ENCODE peak calls at places on chromosomes 11 and 22, in six cellular contexts. One of them, this sample, is unnamed.

GRCh38 chr22:40668611-40669390 is 10.5 kb upstream of the MCHR1 start:
- DNase-seq in GM23338: peak
- DNase-seq in K562: peak
- DNase-seq in HepG2: peak
- DNase-seq in SK-N-SH: no peak
- DNase-seq in HCT116: peak
- DNase-seq in this sample: no peak

GRCh38 chr11:75429902-75430691 is 2.9 kb downstream of the KLHL35 start:
- DNase-seq in GM23338: peak
- DNase-seq in K562: no peak
- DNase-seq in HepG2: no peak
- DNase-seq in SK-N-SH: peak
- DNase-seq in HCT116: no peak
- DNase-seq in this sample: peak

GRCh38 chr11:89612111-89612510 is 98.0 kb upstream of the TRIM77 start:
- DNase-seq in GM23338: no peak
- DNase-seq in K562: no peak
- DNase-seq in HepG2: no peak
- DNase-seq in SK-N-SH: no peak
- DNase-seq in HCT116: no peak
- DNase-seq in this sample: no peak

GRCh38 chr11:14443642-14444041 is 56.0 kb downstream of the COPB1 start:
- DNase-seq in GM23338: no peak
- DNase-seq in K562: no peak
- DNase-seq in HepG2: peak
- DNase-seq in SK-N-SH: peak
- DNase-seq in HCT116: no peak
- DNase-seq in this sample: no peak

GRCh38 chr11:132101861-132102260 is 731.4 kb downstream of the NTM start:
- DNase-seq in GM23338: no peak
- DNase-seq in K562: no peak
- DNase-seq in HepG2: no peak
- DNase-seq in SK-N-SH: no peak
- DNase-seq in HCT116: no peak
- DNase-seq in this sample: no peak

GRCh38 chr22:33274214-33274828 is 216.1 kb upstream of the SYN3 start:
- DNase-seq in GM23338: peak
- DNase-seq in K562: peak
- DNase-seq in HepG2: peak
- DNase-seq in SK-N-SH: no peak
- DNase-seq in HCT116: no peak
- DNase-seq in this sample: peak

GRCh38 chr11:17722000-17722643 is 2.8 kb downstream of the MYOD1 start:
- DNase-seq in GM23338: peak
- DNase-seq in K562: peak
- DNase-seq in HepG2: no peak
- DNase-seq in SK-N-SH: peak
- DNase-seq in HCT116: peak
- DNase-seq in this sample: no peak

GRCh38 chr22:46547179-46547882 is 9.9 kb upstream of the CELSR1 start:
- DNase-seq in GM23338: no peak
- DNase-seq in K562: no peak
- DNase-seq in HepG2: no peak
- DNase-seq in SK-N-SH: no peak
- DNase-seq in HCT116: no peak
- DNase-seq in this sample: no peak

GRCh38 chr11:100827934-100828661 is 141.0 kb downstream of the ARHGAP42 start:
- DNase-seq in GM23338: peak
- DNase-seq in K562: no peak
- DNase-seq in HepG2: peak
- DNase-seq in SK-N-SH: no peak
- DNase-seq in HCT116: peak
- DNase-seq in this sample: no peak

GRCh38 chr22:28801845-28802594 is 1.7 kb upstream of the XBP1 start:
- DNase-seq in GM23338: peak
- DNase-seq in K562: peak
- DNase-seq in HepG2: peak
- DNase-seq in SK-N-SH: no peak
- DNase-seq in HCT116: no peak
- DNase-seq in this sample: peak

GRCh38 chr11:76329084-76329648 is 51.8 kb downstream of the THAP12 start:
- DNase-seq in GM23338: peak
- DNase-seq in K562: no peak
- DNase-seq in HepG2: peak
- DNase-seq in SK-N-SH: no peak
- DNase-seq in HCT116: peak
- DNase-seq in this sample: no peak

GRCh38 chr11:3905080-3905953 is 49.9 kb downstream of the STIM1 start:
- DNase-seq in GM23338: peak
- DNase-seq in K562: peak
- DNase-seq in HepG2: peak
- DNase-seq in SK-N-SH: no peak
- DNase-seq in HCT116: peak
- DNase-seq in this sample: peak

GRCh38 chr22:39454385-39454871 is 2.4 kb upstream of the MGAT3 start:
- DNase-seq in GM23338: no peak
- DNase-seq in K562: no peak
- DNase-seq in HepG2: no peak
- DNase-seq in SK-N-SH: no peak
- DNase-seq in HCT116: no peak
- DNase-seq in this sample: no peak

DNA sequence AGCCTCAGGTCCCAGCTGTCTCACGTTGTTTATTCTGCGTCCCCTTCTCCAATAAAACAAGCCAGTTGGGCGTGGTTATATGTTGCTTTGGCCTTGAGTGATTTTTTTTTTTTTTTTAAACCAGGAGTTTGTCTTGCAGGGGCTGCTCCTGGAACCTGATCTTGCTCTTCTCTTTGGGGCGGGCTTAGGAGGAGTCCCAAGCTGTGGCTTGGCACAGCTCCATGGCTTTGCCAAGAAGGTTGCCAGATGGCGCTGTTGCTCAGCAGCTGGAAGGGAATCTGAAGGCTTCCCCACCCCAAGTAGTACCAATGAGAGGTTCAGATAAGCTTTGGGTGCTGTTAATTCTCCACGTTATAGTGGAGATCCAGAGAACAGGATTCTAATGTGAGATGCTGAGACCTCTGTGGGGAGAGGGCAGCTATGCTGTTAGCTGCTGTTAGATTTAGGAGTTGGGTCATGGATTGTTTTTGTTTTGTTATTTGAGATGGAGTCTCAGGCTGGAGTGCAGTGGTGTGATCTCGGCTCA is 2.0 kb upstream of the FERMT3 start:
- DNase-seq in GM23338: peak
- DNase-seq in K562: peak
- DNase-seq in HepG2: peak
- DNase-seq in SK-N-SH: peak
- DNase-seq in HCT116: peak
- DNase-seq in this sample: peak
- TF ChIP-seq POLR2AphosphoS5 in GM23338: no peak
- TF ChIP-seq POLR2AphosphoS5 in K562: peak
- TF ChIP-seq POLR2AphosphoS5 in HepG2: no peak
- TF ChIP-seq POLR2AphosphoS5 in SK-N-SH: peak
- TF ChIP-seq POLR2AphosphoS5 in HCT116: peak
- TF ChIP-seq POLR2AphosphoS5 in this sample: peak

GRCh38 chr22:43992331-43992821 is 31.7 kb upstream of the PARVB start:
- DNase-seq in GM23338: no peak
- DNase-seq in K562: no peak
- DNase-seq in HepG2: no peak
- DNase-seq in SK-N-SH: peak
- DNase-seq in HCT116: no peak
- DNase-seq in this sample: no peak
- TF ChIP-seq REST in GM23338: no peak
- TF ChIP-seq REST in K562: no peak
- TF ChIP-seq REST in HepG2: no peak
- TF ChIP-seq REST in SK-N-SH: no peak
- TF ChIP-seq REST in HCT116: no peak
- TF ChIP-seq REST in this sample: no peak

DNA sequence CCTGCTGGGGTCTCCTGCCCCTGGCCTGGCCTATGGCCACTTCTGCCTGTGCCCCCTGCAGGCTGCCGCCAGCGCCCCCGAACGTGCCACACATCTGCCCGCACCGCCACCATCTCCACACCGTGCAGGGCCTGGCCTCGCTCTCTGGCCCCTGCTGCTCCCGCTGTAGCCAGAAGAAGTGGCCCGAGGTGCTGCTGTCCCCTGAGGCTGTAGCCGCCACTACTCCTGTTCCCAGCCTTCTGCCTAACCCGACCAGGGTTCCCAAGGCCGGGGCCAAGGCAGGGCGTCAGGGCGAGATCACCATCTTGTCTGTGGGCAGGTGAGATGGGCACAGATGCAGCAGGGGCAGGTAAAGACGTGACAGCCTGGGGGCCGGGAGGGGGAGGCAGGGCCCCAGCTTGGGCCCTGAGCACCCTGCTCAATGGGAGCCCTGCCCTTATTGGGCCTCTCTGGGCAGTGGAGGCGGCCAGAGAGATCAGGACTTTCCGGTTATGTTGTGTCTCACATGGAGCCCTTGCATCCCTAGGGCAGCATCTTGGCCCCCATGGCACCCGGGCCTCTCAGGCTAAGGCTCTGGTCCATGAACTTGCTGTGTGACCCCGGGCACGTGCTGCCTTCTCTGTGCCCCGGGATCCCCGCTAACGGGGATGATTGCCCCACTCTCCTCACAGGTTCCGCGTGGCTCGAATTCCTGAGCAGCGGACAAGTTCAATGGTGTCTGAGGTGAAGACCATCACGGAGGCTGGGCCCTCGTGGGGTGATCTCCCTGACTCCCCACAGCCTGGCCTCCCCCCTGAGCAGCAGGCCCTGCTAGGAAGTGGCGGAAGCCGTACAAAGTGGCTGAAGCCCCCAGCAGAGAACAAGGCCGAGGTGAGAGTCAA is 18.5 kb downstream of the RELT start:
- DNase-seq in GM23338: no peak
- DNase-seq in K562: no peak
- DNase-seq in HepG2: no peak
- DNase-seq in SK-N-SH: no peak
- DNase-seq in HCT116: no peak
- DNase-seq in this sample: no peak
- TF ChIP-seq POLR2AphosphoS5 in GM23338: no peak
- TF ChIP-seq POLR2AphosphoS5 in K562: no peak
- TF ChIP-seq POLR2AphosphoS5 in HepG2: no peak
- TF ChIP-seq POLR2AphosphoS5 in SK-N-SH: no peak
- TF ChIP-seq POLR2AphosphoS5 in HCT116: no peak
- TF ChIP-seq POLR2AphosphoS5 in this sample: no peak

GRCh38 chr22:35835998-35836691 is 118.5 kb downstream of the APOL5 start:
- DNase-seq in GM23338: peak
- DNase-seq in K562: no peak
- DNase-seq in HepG2: peak
- DNase-seq in SK-N-SH: peak
- DNase-seq in HCT116: peak
- DNase-seq in this sample: no peak
- TF ChIP-seq REST in GM23338: no peak
- TF ChIP-seq REST in K562: no peak
- TF ChIP-seq REST in HepG2: no peak
- TF ChIP-seq REST in SK-N-SH: peak
- TF ChIP-seq REST in HCT116: no peak
- TF ChIP-seq REST in this sample: no peak

GRCh38 chr11:2779981-2780849 is 80.4 kb upstream of the KCNQ1OT1 start:
- DNase-seq in GM23338: no peak
- DNase-seq in K562: peak
- DNase-seq in HepG2: peak
- DNase-seq in SK-N-SH: peak
- DNase-seq in HCT116: no peak
- DNase-seq in this sample: no peak

GRCh38 chr11:2783536-2784082 is 83.8 kb upstream of the KCNQ1OT1 start:
- DNase-seq in GM23338: no peak
- DNase-seq in K562: no peak
- DNase-seq in HepG2: no peak
- DNase-seq in SK-N-SH: no peak
- DNase-seq in HCT116: no peak
- DNase-seq in this sample: no peak

GRCh38 chr11:2780850-2781412 is 81.1 kb upstream of the KCNQ1OT1 start:
- DNase-seq in GM23338: no peak
- DNase-seq in K562: no peak
- DNase-seq in HepG2: no peak
- DNase-seq in SK-N-SH: no peak
- DNase-seq in HCT116: no peak
- DNase-seq in this sample: no peak

GRCh38 chr11:2782769-2783168 is 83.0 kb upstream of the KCNQ1OT1 start:
- DNase-seq in GM23338: no peak
- DNase-seq in K562: no peak
- DNase-seq in HepG2: no peak
- DNase-seq in SK-N-SH: no peak
- DNase-seq in HCT116: no peak
- DNase-seq in this sample: no peak

GRCh38 chr11:2781413-2782274 is 81.8 kb upstream of the KCNQ1OT1 start:
- DNase-seq in GM23338: no peak
- DNase-seq in K562: peak
- DNase-seq in HepG2: no peak
- DNase-seq in SK-N-SH: no peak
- DNase-seq in HCT116: no peak
- DNase-seq in this sample: no peak
- TF ChIP-seq POLR2AphosphoS5 in GM23338: no peak
- TF ChIP-seq POLR2AphosphoS5 in K562: no peak
- TF ChIP-seq POLR2AphosphoS5 in HepG2: no peak
- TF ChIP-seq POLR2AphosphoS5 in SK-N-SH: no peak
- TF ChIP-seq POLR2AphosphoS5 in HCT116: no peak
- TF ChIP-seq POLR2AphosphoS5 in this sample: no peak

DNA sequence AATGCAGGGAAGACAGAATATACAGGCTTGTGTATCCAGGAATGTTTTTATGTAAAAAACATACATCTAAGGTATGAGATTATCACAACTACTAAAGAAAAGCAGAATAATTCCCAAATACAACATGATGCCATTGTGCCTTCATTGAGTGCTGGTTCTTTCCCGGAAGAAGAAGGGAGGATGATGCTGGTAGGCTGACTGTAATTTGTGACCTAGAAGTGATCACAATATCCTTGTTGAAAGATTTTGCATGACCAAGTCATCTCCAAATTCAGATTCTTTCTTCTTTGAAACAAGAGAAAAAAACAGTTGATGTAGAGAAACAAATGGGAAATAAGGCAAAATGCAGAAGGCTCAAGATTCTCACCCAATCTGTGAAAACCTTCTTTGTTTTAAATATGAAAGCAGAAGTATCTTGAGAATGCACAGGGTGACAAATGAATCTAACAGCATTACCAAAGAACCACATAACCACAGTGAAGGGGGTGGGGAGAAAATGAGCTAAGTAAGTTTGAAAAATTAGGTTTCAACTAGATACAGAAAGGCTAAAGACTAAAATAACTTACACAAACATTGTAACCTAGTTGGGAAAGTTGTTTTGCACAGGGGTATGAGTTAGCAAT is 20.4 kb downstream of the MRE11 start:
- DNase-seq in GM23338: peak
- DNase-seq in K562: no peak
- DNase-seq in HepG2: no peak
- DNase-seq in SK-N-SH: no peak
- DNase-seq in HCT116: no peak
- DNase-seq in this sample: peak
- TF ChIP-seq REST in GM23338: no peak
- TF ChIP-seq REST in K562: no peak
- TF ChIP-seq REST in HepG2: no peak
- TF ChIP-seq REST in SK-N-SH: no peak
- TF ChIP-seq REST in HCT116: no peak
- TF ChIP-seq REST in this sample: no peak

DNA sequence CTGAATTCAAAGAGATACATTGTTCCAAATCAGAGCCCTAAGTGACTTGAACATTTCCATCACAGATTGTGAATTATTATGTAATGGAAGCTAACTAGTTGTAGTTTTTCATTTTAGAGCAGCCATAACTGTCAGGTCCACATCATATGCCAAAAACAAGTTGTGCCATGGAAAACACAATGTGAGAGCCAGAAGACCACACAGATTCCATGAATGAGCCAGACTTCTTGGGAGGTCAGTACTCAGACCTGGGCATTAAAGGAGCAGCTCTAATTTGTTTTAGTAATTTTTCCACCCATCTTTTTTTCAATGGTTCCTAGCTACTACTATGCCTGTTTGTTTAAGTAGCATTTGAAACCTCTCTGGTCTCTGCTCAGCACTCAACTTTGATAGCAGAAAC is 279.4 kb downstream of the FAT3 start:
- DNase-seq in GM23338: no peak
- DNase-seq in K562: no peak
- DNase-seq in HepG2: no peak
- DNase-seq in SK-N-SH: no peak
- DNase-seq in HCT116: no peak
- DNase-seq in this sample: no peak
- TF ChIP-seq POLR2AphosphoS5 in GM23338: no peak
- TF ChIP-seq POLR2AphosphoS5 in K562: no peak
- TF ChIP-seq POLR2AphosphoS5 in HepG2: no peak
- TF ChIP-seq POLR2AphosphoS5 in SK-N-SH: no peak
- TF ChIP-seq POLR2AphosphoS5 in HCT116: no peak
- TF ChIP-seq POLR2AphosphoS5 in this sample: no peak

This sample was measured in HL-60.